ENCODE peak calls at places on chromosomes 12 and 14, in five cellular contexts. One of them, this sample, is unnamed. For H3K9me3, the result is how much of the 10 kb centered on the place peaks cover.

GRCh38 chr12:109115758-109116610 is at the start of gene ACACB:
- DNase-seq in AG04450: no peak
- DNase-seq in gastrocnemius medialis: peak
- DNase-seq in kidney: peak
- DNase-seq in left ventricle myocardium inferior: peak
- DNase-seq in this sample: peak

GRCh38 chr12:50924439-50925341 is 27.7 kb upstream of the HIGD1C start:
- DNase-seq in kidney: peak
- DNase-seq in AG04450: peak
- DNase-seq in gastrocnemius medialis: peak
- DNase-seq in left ventricle myocardium inferior: peak
- DNase-seq in this sample: peak

GRCh38 chr12:19945559-19946485 is 422.5 kb upstream of the PDE3A start:
- DNase-seq in left ventricle myocardium inferior: no peak
- DNase-seq in AG04450: peak
- DNase-seq in kidney: no peak
- DNase-seq in gastrocnemius medialis: no peak
- DNase-seq in this sample: no peak

GRCh38 chr12:103930787-103931536 is 752 bp downstream of the HSP90B1 start:
- DNase-seq in left ventricle myocardium inferior: peak
- DNase-seq in kidney: peak
- DNase-seq in AG04450: no peak
- DNase-seq in gastrocnemius medialis: peak
- DNase-seq in this sample: peak

GRCh38 chr14:92924247-92924646 is 1.3 kb downstream of the CHGA start:
- DNase-seq in kidney: no peak
- DNase-seq in gastrocnemius medialis: no peak
- DNase-seq in AG04450: no peak
- DNase-seq in left ventricle myocardium inferior: no peak
- DNase-seq in this sample: no peak

GRCh38 chr12:21677622-21678277 is 20.1 kb upstream of the LDHB start:
- DNase-seq in AG04450: no peak
- DNase-seq in gastrocnemius medialis: no peak
- DNase-seq in left ventricle myocardium inferior: no peak
- DNase-seq in kidney: no peak
- DNase-seq in this sample: no peak

GRCh38 chr12:64104376-64104775 is 117.7 kb downstream of the KICS2 start:
- DNase-seq in gastrocnemius medialis: peak
- DNase-seq in kidney: no peak
- DNase-seq in left ventricle myocardium inferior: no peak
- DNase-seq in AG04450: no peak
- DNase-seq in this sample: peak

GRCh38 chr12:51923506-51924365 is 16.4 kb downstream of the ACVRL1 start:
- DNase-seq in AG04450: no peak
- DNase-seq in gastrocnemius medialis: peak
- DNase-seq in left ventricle myocardium inferior: peak
- DNase-seq in kidney: peak
- DNase-seq in this sample: peak

GRCh38 chr12:22130671-22131070 is 84.7 kb downstream of the CMAS start:
- DNase-seq in kidney: no peak
- DNase-seq in AG04450: no peak
- DNase-seq in left ventricle myocardium inferior: no peak
- DNase-seq in gastrocnemius medialis: no peak
- DNase-seq in this sample: no peak

GRCh38 chr12:42125372-42125767 is 19.3 kb downstream of the GXYLT1 start:
- DNase-seq in gastrocnemius medialis: no peak
- DNase-seq in AG04450: no peak
- DNase-seq in kidney: no peak
- DNase-seq in left ventricle myocardium inferior: no peak
- DNase-seq in this sample: no peak

GRCh38 chr14:41047763-41048162 is 558.9 kb upstream of the LRFN5 start:
- DNase-seq in AG04450: no peak
- DNase-seq in left ventricle myocardium inferior: no peak
- DNase-seq in gastrocnemius medialis: no peak
- DNase-seq in kidney: no peak
- DNase-seq in this sample: no peak

GRCh38 chr14:103136388-103137271 is 13.4 kb downstream of the TNFAIP2 start:
- DNase-seq in left ventricle myocardium inferior: no peak
- DNase-seq in AG04450: no peak
- DNase-seq in kidney: peak
- DNase-seq in gastrocnemius medialis: peak
- DNase-seq in this sample: peak

GRCh38 chr12:88578821-88579518 is 1.3 kb downstream of the KITLG start:
- DNase-seq in kidney: peak
- DNase-seq in AG04450: no peak
- DNase-seq in left ventricle myocardium inferior: no peak
- DNase-seq in gastrocnemius medialis: no peak
- DNase-seq in this sample: peak

GRCh38 chr14:106802413-106803364 is 1276.3 kb downstream of the TMEM121 start:
- DNase-seq in gastrocnemius medialis: no peak
- DNase-seq in AG04450: no peak
- DNase-seq in kidney: no peak
- DNase-seq in left ventricle myocardium inferior: no peak
- DNase-seq in this sample: no peak
- H3K9me3 ChIP-seq in gastrocnemius medialis: under half
- H3K9me3 ChIP-seq in AG04450: under half
- H3K9me3 ChIP-seq in kidney: under half
- H3K9me3 ChIP-seq in left ventricle myocardium inferior: under half
- H3K9me3 ChIP-seq in this sample: under half

GRCh38 chr14:37830271-37830670 is 234.8 kb downstream of the TTC6 start:
- DNase-seq in kidney: no peak
- DNase-seq in left ventricle myocardium inferior: no peak
- DNase-seq in AG04450: no peak
- DNase-seq in gastrocnemius medialis: no peak
- DNase-seq in this sample: no peak
- H3K9me3 ChIP-seq in kidney: under half
- H3K9me3 ChIP-seq in left ventricle myocardium inferior: half or more
- H3K9me3 ChIP-seq in AG04450: under half
- H3K9me3 ChIP-seq in gastrocnemius medialis: under half
- H3K9me3 ChIP-seq in this sample: under half

GRCh38 chr12:34358198-34358597 is 335.9 kb downstream of the ALG10 start:
- DNase-seq in kidney: no peak
- DNase-seq in AG04450: no peak
- DNase-seq in left ventricle myocardium inferior: no peak
- DNase-seq in gastrocnemius medialis: no peak
- DNase-seq in this sample: no peak
- H3K9me3 ChIP-seq in kidney: under half
- H3K9me3 ChIP-seq in AG04450: half or more
- H3K9me3 ChIP-seq in left ventricle myocardium inferior: half or more
- H3K9me3 ChIP-seq in gastrocnemius medialis: under half
- H3K9me3 ChIP-seq in this sample: under half

GRCh38 chr12:57219993-57220728 is 3.6 kb downstream of the NXPH4 start:
- DNase-seq in AG04450: no peak
- DNase-seq in left ventricle myocardium inferior: no peak
- DNase-seq in kidney: no peak
- DNase-seq in gastrocnemius medialis: no peak
- DNase-seq in this sample: no peak
- H3K9me3 ChIP-seq in AG04450: under half
- H3K9me3 ChIP-seq in left ventricle myocardium inferior: under half
- H3K9me3 ChIP-seq in kidney: under half
- H3K9me3 ChIP-seq in gastrocnemius medialis: under half
- H3K9me3 ChIP-seq in this sample: under half

DNA sequence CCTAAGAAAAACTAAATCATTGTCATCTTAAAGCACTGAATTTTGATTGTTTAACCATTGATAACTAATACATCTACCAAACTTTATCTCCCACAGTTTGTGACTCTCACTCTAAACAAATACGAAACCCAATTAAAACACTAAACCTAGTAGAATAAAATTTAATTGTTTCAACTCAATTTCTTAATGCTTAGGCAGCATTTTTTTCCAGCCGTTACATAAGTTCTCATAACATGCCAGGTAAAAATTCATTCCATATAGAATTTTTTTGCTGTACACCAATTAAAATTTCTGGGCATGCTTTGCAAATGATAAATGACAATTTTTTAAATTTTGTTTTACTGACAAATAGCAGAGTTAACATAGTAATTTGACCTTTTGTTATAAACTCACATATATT is 658.2 kb upstream of the FLRT2 start:
- DNase-seq in kidney: no peak
- DNase-seq in left ventricle myocardium inferior: no peak
- DNase-seq in AG04450: no peak
- DNase-seq in gastrocnemius medialis: no peak
- DNase-seq in this sample: no peak
- H3K9me3 ChIP-seq in kidney: under half
- H3K9me3 ChIP-seq in left ventricle myocardium inferior: under half
- H3K9me3 ChIP-seq in AG04450: under half
- H3K9me3 ChIP-seq in gastrocnemius medialis: under half
- H3K9me3 ChIP-seq in this sample: under half

DNA sequence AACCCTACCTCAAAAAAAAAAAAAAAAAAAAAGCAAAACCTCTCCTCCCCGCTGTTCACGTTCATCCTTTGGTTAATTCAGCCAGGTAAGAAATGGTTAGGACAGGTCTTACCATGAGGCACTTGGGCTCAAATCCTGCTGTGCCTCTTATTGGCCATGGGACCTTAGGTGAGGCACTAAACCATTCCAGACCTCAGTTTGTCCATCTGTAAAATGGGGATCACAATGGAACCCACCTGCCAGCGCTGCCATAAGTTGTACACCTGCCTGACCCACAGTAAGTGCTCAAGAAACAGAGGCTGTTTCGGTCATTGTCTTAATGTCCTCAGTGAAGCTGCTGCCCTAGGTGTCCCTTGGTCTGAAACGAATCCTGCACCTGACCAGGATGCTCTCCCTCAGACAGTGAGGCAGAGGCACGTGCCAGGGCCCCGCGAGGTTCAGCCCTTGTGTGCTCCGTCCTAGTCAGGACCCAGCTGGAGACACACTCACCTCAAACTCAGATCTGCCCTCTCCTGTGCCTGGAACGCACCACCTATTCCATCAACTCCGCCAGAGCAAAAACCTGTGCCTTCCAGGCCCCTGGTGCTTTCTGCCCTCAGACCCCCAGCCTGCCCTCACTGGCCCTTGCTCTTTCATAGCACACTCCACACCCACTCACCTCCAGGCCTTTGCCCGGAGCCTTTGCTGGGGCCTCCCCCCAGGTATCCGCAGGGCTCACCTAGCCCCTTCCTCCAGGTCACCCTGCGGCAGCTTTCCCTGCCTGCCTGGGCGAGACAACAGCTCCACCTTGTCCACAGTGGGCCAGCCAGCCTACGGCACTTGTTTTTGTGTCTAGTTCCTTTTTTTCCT is 150.7 kb downstream of the BCL11B start:
- DNase-seq in AG04450: no peak
- DNase-seq in left ventricle myocardium inferior: no peak
- DNase-seq in gastrocnemius medialis: no peak
- DNase-seq in kidney: no peak
- DNase-seq in this sample: no peak
- H3K9me3 ChIP-seq in AG04450: under half
- H3K9me3 ChIP-seq in left ventricle myocardium inferior: under half
- H3K9me3 ChIP-seq in gastrocnemius medialis: under half
- H3K9me3 ChIP-seq in kidney: under half
- H3K9me3 ChIP-seq in this sample: under half

This sample was measured in psoas muscle.